ENCODE peak calls at places on chromosomes 1 and 21, in five cellular contexts. G, A, H, W and L are unnamed samples.

GRCh38 chr21:26659181-26659580 is 86.1 kb upstream of the CYYR1 start:
- DNase-seq in G (no peak), A (no peak), H (no peak), W (no peak), L (no peak)

GRCh38 chr1:12690156-12690555 is 25.8 kb upstream of the AADACL3 start:
- DNase-seq in G (no peak), A (no peak), H (no peak), W (no peak), L (no peak)

GRCh38 chr1:42931108-42931539 is 27.5 kb downstream of the SLC2A1 start:
- DNase-seq in G (peak; percentile 74), A (peak; percentile 69), H (peak; percentile 76), W (no peak), L (peak; percentile 58)

GRCh38 chr1:205162301-205162700 is 40.5 kb upstream of the RBBP5 start:
- DNase-seq in G (no peak), A (no peak), H (no peak), W (no peak), L (no peak)

GRCh38 chr1:153880962-153881361 is 41.8 kb downstream of the GATAD2B start:
- DNase-seq in G (peak; percentile 78), A (no peak), H (peak; percentile 27), W (no peak), L (no peak)

GRCh38 chr1:154607084-154607747 is 770 bp downstream of the ADAR start:
- DNase-seq in G (no peak), A (no peak), H (no peak), W (no peak), L (peak; percentile 21)

GRCh38 chr1:213070399-213070798 is 19.4 kb downstream of the RPS6KC1 start:
- DNase-seq in G (no peak), A (peak; percentile 84), H (no peak), W (no peak), L (no peak)

GRCh38 chr21:38954450-38955059 is 148.8 kb downstream of the ETS2 start:
- DNase-seq in G (no peak), A (no peak), H (no peak), W (no peak), L (no peak)

GRCh38 chr1:156241311-156241811 is 623 bp upstream of the BGLAP start:
- DNase-seq in G (no peak), A (no peak), H (no peak), W (peak; percentile 50), L (no peak)

GRCh38 chr1:226444901-226445300 is 37.0 kb upstream of the PARP1 start:
- DNase-seq in G (no peak), A (peak; percentile 83), H (no peak), W (no peak), L (no peak)

GRCh38 chr1:209150114-209150513 is 433.4 kb upstream of the CAMK1G start:
- DNase-seq in G (peak; percentile 38), A (no peak), H (no peak), W (no peak), L (peak; percentile 39)

GRCh38 chr1:29630756-29631155 is 394.4 kb downstream of the PTPRU start:
- DNase-seq in G (no peak), A (no peak), H (no peak), W (no peak), L (no peak)

GRCh38 chr21:43842742-43843141 is 22.3 kb upstream of the AGPAT3 start:
- DNase-seq in G (no peak), A (no peak), H (no peak), W (no peak), L (no peak)

GRCh38 chr1:151611288-151611790 is 511 bp upstream of the SNX27 start:
- DNase-seq in G (no peak), A (no peak), H (peak; percentile 19), W (no peak), L (no peak)

GRCh38 chr1:3590145-3590768 is 21.1 kb downstream of the MEGF6 start:
- DNase-seq in G (no peak), A (no peak), H (no peak), W (no peak), L (no peak)

GRCh38 chr1:237492359-237492758 is 398.4 kb downstream of the ZP4 start:
- DNase-seq in G (peak; percentile 36), A (no peak), H (no peak), W (no peak), L (peak; percentile 32)

GRCh38 chr21:29372063-29372802 is 73.5 kb downstream of the BACH1 start:
- DNase-seq in G (peak; percentile 77), A (peak; percentile 59), H (peak; percentile 79), W (peak; percentile 48), L (peak; percentile 24)

GRCh38 chr21:29366532-29366931 is 67.8 kb downstream of the BACH1 start:
- DNase-seq in G (no peak), A (no peak), H (no peak), W (no peak), L (no peak)

GRCh38 chr21:29374481-29374880 is 75.8 kb downstream of the BACH1 start:
- DNase-seq in G (no peak), A (no peak), H (no peak), W (no peak), L (no peak)

GRCh38 chr21:29367335-29367734 is 68.6 kb downstream of the BACH1 start:
- DNase-seq in G (no peak), A (no peak), H (no peak), W (no peak), L (no peak)

GRCh38 chr21:29371464-29371863 is 72.7 kb downstream of the BACH1 start:
- DNase-seq in G (no peak), A (no peak), H (no peak), W (no peak), L (no peak)
- TF ChIP-seq SP1 in G (no peak), A (no peak), H (no peak), W (no peak), L (no peak)

DNA sequence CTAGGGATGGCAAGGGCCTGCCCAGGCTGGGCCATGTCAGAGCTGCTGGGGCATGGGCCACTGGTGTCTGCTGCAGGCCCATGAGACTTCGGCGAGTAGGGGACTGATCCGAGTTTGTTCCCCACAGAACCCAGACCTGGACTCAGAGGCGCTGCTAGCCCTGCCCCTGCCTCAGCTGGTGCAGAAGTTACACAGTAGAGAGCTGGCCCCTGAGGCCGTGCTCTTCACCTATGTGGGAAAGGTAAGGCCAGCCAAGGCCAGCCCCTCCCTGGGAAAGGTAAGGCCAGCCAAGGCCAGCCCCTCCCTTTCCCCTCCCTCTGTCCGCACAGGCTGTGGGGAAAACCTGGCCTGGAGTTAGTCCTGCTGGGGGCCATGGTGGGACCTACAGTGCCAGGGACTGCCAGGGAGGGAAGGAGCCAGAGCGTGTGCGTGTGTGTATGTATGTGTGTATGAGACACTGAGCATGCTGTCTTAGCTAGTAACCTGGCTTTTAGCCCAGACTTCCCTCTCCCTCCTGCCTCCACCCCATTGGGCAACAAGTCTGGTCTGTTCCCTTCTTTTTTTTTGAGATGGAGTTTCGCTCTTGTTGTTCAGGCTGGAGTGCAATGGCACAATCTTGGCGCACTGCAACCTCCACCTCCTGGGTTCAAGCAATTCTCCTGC is 8.0 kb downstream of the FAAH start:
- DNase-seq in G (no peak), A (no peak), H (peak; percentile 83), W (peak; percentile 85), L (peak; percentile 80)
- TF ChIP-seq SP1 in G (no peak), A (no peak), H (no peak), W (peak; percentile 97), L (peak; percentile 88)

GRCh38 chr21:35743571-35743970 is 316.8 kb downstream of the SETD4 start:
- DNase-seq in G (no peak), A (no peak), H (no peak), W (no peak), L (no peak)
- TF ChIP-seq SP1 in G (no peak), A (no peak), H (no peak), W (no peak), L (no peak)

DNA sequence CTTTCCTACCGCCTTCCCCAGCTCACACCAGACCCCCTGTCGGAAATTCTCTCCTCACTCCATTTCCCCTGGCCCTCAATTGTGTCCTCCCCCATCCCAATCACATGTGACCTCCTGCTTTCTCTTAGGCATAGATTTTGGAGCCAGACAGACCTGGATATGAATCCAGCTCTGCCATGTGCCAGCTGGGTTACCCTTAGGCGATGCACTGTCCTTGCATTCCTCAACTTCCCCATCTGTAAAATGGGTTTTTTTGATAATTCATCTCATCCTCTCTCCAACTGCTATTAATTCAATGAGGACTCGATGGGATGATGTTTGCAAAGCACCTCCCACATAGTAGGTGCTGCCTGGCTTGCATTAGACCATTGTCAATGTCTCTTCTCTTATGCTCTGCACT is 47.7 kb downstream of the TAS1R2 start:
- DNase-seq in G (no peak), A (no peak), H (no peak), W (no peak), L (no peak)
- TF ChIP-seq SP1 in G (no peak), A (no peak), H (no peak), W (no peak), L (no peak)